ENCODE peak calls at places on chromosomes 4 and X, in eight cellular contexts. I is hepatocyte, K is MM.1S, Y is IMR-90, E is astrocyte, O is neuronal stem cell, S is neural progenitor cell, C is mesendoderm. N is an unnamed sample.

GRCh38 chrX:19695884-19696283 is 180.6 kb upstream of the MAP3K15 start:
- DNase-seq in S (no peak), K (no peak), I (no peak), C (no peak), O (no peak), E (no peak), Y (no peak), N (peak)

GRCh38 chr4:70544279-70544870 is 26.0 kb downstream of the AMTN start:
- DNase-seq in K (peak), S (peak), E (no peak), I (peak), C (peak), O (peak), Y (peak), N (peak)

GRCh38 chrX:53321216-53321942 is 40.0 kb upstream of the IQSEC2 start:
- DNase-seq in S (peak), K (no peak), O (no peak), C (no peak), I (peak), Y (no peak), E (no peak), N (no peak)

GRCh38 chr4:13527983-13528822 is 16.1 kb downstream of the NKX3-2 start:
- DNase-seq in I (no peak), K (peak), E (no peak), O (no peak), Y (no peak), C (peak), S (no peak), N (peak)

GRCh38 chrX:152915541-152916241 is 17.8 kb downstream of the ZNF185 start:
- DNase-seq in O (no peak), K (peak), C (peak), I (peak), S (peak), Y (peak), E (peak), N (peak)

GRCh38 chrX:23660766-23661132 is 6.5 kb upstream of the PRDX4 start:
- DNase-seq in I (no peak), S (no peak), E (no peak), Y (no peak), C (peak), K (no peak), O (no peak), N (no peak)

GRCh38 chr4:168723020-168723419 is 226.2 kb downstream of the PALLD start:
- DNase-seq in Y (peak), E (peak), O (no peak), S (no peak), C (no peak), K (no peak), I (no peak), N (no peak)

GRCh38 chr4:110394871-110395270 is 81.1 kb upstream of the ENPEP start:
- DNase-seq in K (no peak), I (no peak), O (no peak), E (no peak), Y (no peak), C (no peak), S (no peak), N (no peak)

GRCh38 chr4:37685211-37685725 is 908 bp downstream of the RELL1 start:
- DNase-seq in C (peak), Y (peak), E (peak), I (peak), O (no peak), K (peak), S (peak), N (peak)

GRCh38 chr4:55175779-55176231 is 50.4 kb upstream of the KDR start:
- DNase-seq in I (no peak), K (no peak), C (peak), Y (peak), O (no peak), E (peak), S (no peak), N (no peak)

GRCh38 chr4:10239982-10240654 is 123.5 kb upstream of the WDR1 start:
- DNase-seq in Y (no peak), C (no peak), S (no peak), O (no peak), I (no peak), E (no peak), K (no peak), N (no peak)

GRCh38 chr4:109072595-109072994 is 229.9 kb downstream of the COL25A1 start:
- DNase-seq in K (no peak), O (no peak), S (no peak), I (peak), Y (peak), E (peak), C (no peak), N (peak)

GRCh38 chr4:1770245-1770644 is 22.8 kb upstream of the FGFR3 start:
- DNase-seq in Y (no peak), O (no peak), E (no peak), C (no peak), K (no peak), S (peak), I (no peak), N (no peak)

GRCh38 chrX:108250654-108251579 is 159.3 kb downstream of the ATG4A start:
- DNase-seq in Y (no peak), C (no peak), S (peak), K (no peak), I (no peak), O (peak), E (no peak), N (no peak)

GRCh38 chr4:110091426-110091825 is 107.0 kb downstream of the ELOVL6 start:
- DNase-seq in I (no peak), C (no peak), K (no peak), S (no peak), E (peak), Y (peak), O (no peak), N (peak)

GRCh38 chrX:15158736-15159406 is 111.0 kb downstream of the ASB9 start:
- DNase-seq in C (no peak), O (no peak), Y (no peak), I (no peak), K (peak), E (no peak), S (no peak), N (peak)

GRCh38 chrX:23373129-23373804 is 38.6 kb downstream of the PTCHD1 start:
- DNase-seq in C (no peak), I (no peak), Y (peak), O (no peak), K (no peak), S (no peak), E (peak), N (peak)

GRCh38 chr4:178136736-178137345 is 694.6 kb upstream of the AGA start:
- DNase-seq in Y (no peak), I (no peak), S (no peak), E (no peak), C (no peak), K (no peak), O (no peak), N (no peak)

GRCh38 chr4:41678086-41678485 is 70.4 kb downstream of the PHOX2B start:
- DNase-seq in I (no peak), K (no peak), S (no peak), E (peak), C (peak), Y (peak), O (no peak), N (no peak)

GRCh38 chr4:102823897-102824296 is 3.5 kb downstream of the UBE2D3 start:
- DNase-seq in C (no peak), I (no peak), O (no peak), Y (peak), E (no peak), K (no peak), S (no peak), N (no peak)
- H3K4me2 ChIP-seq in C (peak), I (peak), O (no peak), Y (peak), E (peak), K (peak), S (peak), N (peak)

GRCh38 chr4:142352682-142353081 is 493.4 kb downstream of the INPP4B start:
- DNase-seq in K (no peak), Y (no peak), I (no peak), O (no peak), E (no peak), C (no peak), S (no peak), N (no peak)
- H3K4me2 ChIP-seq in K (no peak), Y (no peak), I (no peak), O (no peak), E (no peak), C (no peak), S (peak), N (peak)

GRCh38 chr4:100421356-100421978 is 96.4 kb downstream of the EMCN start:
- DNase-seq in S (peak), C (peak), I (peak), K (peak), O (peak), Y (peak), E (peak), N (peak)

GRCh38 chr4:100429616-100430015 is 88.2 kb downstream of the EMCN start:
- DNase-seq in S (no peak), E (no peak), Y (no peak), C (no peak), K (no peak), O (no peak), I (no peak), N (no peak)

GRCh38 chr4:100420571-100420970 is 97.3 kb downstream of the EMCN start:
- DNase-seq in I (no peak), E (peak), Y (peak), O (no peak), S (no peak), C (no peak), K (no peak), N (no peak)

GRCh38 chr4:100422911-100423310 is 94.9 kb downstream of the EMCN start:
- DNase-seq in E (peak), Y (no peak), S (no peak), C (no peak), O (no peak), I (no peak), K (peak), N (no peak)

GRCh38 chr4:100424376-100424775 is 93.4 kb downstream of the EMCN start:
- DNase-seq in C (no peak), K (no peak), O (no peak), S (no peak), I (no peak), E (no peak), Y (no peak), N (no peak)
- H3K4me2 ChIP-seq in C (no peak), K (no peak), O (no peak), S (no peak), I (no peak), E (no peak), Y (no peak), N (no peak)

GRCh38 chr4:100428051-100428450 is 89.8 kb downstream of the EMCN start:
- DNase-seq in Y (peak), K (no peak), O (no peak), E (peak), C (peak), S (no peak), I (peak), N (peak)
- H3K4me2 ChIP-seq in Y (no peak), K (no peak), O (no peak), E (no peak), C (no peak), S (no peak), I (no peak), N (peak)

DNA sequence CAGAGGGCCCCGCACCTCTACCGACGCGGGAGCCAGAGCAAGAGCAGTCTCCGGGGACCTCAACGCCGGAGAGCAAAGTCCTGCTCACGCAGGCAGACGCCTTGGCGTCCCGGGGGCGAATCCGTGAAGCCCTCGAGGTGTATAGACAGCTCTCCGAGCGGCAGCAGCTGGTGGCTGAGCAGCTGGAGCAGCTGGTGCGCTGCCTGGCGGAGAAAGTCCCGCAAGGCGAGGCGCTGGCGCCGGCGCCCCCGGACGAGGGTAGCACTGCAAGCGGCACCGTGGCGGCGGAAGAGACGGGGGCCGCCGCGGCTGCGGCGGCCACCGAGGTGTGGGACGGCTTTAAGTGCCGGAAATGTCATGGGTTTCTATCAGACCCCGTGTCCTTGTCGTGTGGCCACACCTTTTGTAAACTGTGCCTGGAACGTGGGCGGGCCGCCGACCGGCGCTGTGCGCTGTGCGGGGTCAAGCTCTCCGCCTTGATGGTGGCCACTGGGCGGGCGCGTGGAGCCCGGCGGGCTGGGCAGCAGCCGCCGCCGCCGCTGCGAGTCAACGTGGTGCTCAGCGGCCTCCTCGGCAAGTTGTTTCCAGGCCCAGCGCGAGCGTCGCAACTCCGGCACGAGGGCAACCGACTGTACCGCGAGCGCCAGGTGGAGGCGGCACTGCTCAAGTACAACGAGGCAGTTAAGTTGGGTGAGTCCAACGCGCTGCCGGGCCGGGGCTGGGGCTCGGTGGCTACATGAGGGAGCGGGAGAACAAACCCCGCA is 672 bp downstream of the LONRF3 start:
- DNase-seq in S (peak), E (no peak), K (peak), I (peak), C (peak), O (no peak), Y (no peak), N (no peak)
- H3K4me2 ChIP-seq in S (peak), E (peak), K (peak), I (peak), C (peak), O (peak), Y (peak), N (peak)